ENCODE peak calls at places on chromosome 17, in seven cellular contexts. One of them, this sample, is unnamed.

GRCh38 chr17:40532520-40533253 is 31.3 kb upstream of the TNS4 start:
- DNase-seq in effector memory CD4-positive, alpha-beta T cell: no peak
- DNase-seq in neural progenitor cell: no peak
- DNase-seq in GM12865: no peak
- DNase-seq in Peyer's patch: peak; percentile 45
- DNase-seq in spleen: peak; percentile 22
- DNase-seq in aorta: no peak
- DNase-seq in this sample: no peak

GRCh38 chr17:4341616-4341977 is 24.9 kb downstream of the UBE2G1 start:
- DNase-seq in effector memory CD4-positive, alpha-beta T cell: no peak
- DNase-seq in neural progenitor cell: no peak
- DNase-seq in GM12865: peak; percentile 14
- DNase-seq in Peyer's patch: no peak
- DNase-seq in spleen: no peak
- DNase-seq in aorta: no peak
- DNase-seq in this sample: no peak

GRCh38 chr17:63082952-63083351 is 116.9 kb downstream of the TANC2 start:
- DNase-seq in effector memory CD4-positive, alpha-beta T cell: no peak
- DNase-seq in neural progenitor cell: no peak
- DNase-seq in GM12865: no peak
- DNase-seq in Peyer's patch: no peak
- DNase-seq in spleen: no peak
- DNase-seq in aorta: no peak
- DNase-seq in this sample: no peak

GRCh38 chr17:28384281-28385036 is 13.0 kb downstream of the SARM1 start:
- DNase-seq in effector memory CD4-positive, alpha-beta T cell: peak; percentile 28
- DNase-seq in neural progenitor cell: peak; percentile 52
- DNase-seq in GM12865: no peak
- DNase-seq in Peyer's patch: peak; percentile 90
- DNase-seq in spleen: peak; percentile 90
- DNase-seq in aorta: peak; percentile 77
- DNase-seq in this sample: peak; percentile 83

GRCh38 chr17:45050680-45051059 is 762 bp downstream of the DCAKD start:
- DNase-seq in effector memory CD4-positive, alpha-beta T cell: no peak
- DNase-seq in neural progenitor cell: peak; percentile 45
- DNase-seq in GM12865: peak; percentile 59
- DNase-seq in Peyer's patch: no peak
- DNase-seq in spleen: no peak
- DNase-seq in aorta: no peak
- DNase-seq in this sample: no peak

GRCh38 chr17:36610472-36610871 is 9.1 kb downstream of the MRM1 start:
- DNase-seq in effector memory CD4-positive, alpha-beta T cell: no peak
- DNase-seq in neural progenitor cell: no peak
- DNase-seq in GM12865: no peak
- DNase-seq in Peyer's patch: no peak
- DNase-seq in spleen: no peak
- DNase-seq in aorta: no peak
- DNase-seq in this sample: no peak

GRCh38 chr17:49694847-49695697 is 12.7 kb downstream of the SLC35B1 start:
- DNase-seq in effector memory CD4-positive, alpha-beta T cell: peak; percentile 34
- DNase-seq in neural progenitor cell: peak; percentile 72
- DNase-seq in GM12865: peak; percentile 70
- DNase-seq in Peyer's patch: peak; percentile 72
- DNase-seq in spleen: peak; percentile 80
- DNase-seq in aorta: no peak
- DNase-seq in this sample: no peak

GRCh38 chr17:40843242-40843641 is 20.8 kb upstream of the KRT10 start:
- DNase-seq in effector memory CD4-positive, alpha-beta T cell: no peak
- DNase-seq in neural progenitor cell: no peak
- DNase-seq in GM12865: no peak
- DNase-seq in Peyer's patch: no peak
- DNase-seq in spleen: no peak
- DNase-seq in aorta: no peak
- DNase-seq in this sample: no peak

GRCh38 chr17:82269138-82269881 is 4.2 kb downstream of the CSNK1D start:
- DNase-seq in effector memory CD4-positive, alpha-beta T cell: no peak
- DNase-seq in neural progenitor cell: no peak
- DNase-seq in GM12865: no peak
- DNase-seq in Peyer's patch: peak; percentile 82
- DNase-seq in spleen: peak; percentile 66
- DNase-seq in aorta: no peak
- DNase-seq in this sample: no peak

GRCh38 chr17:82876602-82877391 is 37.0 kb upstream of the ZNF750 start:
- DNase-seq in effector memory CD4-positive, alpha-beta T cell: no peak
- DNase-seq in neural progenitor cell: peak; percentile 71
- DNase-seq in GM12865: no peak
- DNase-seq in Peyer's patch: no peak
- DNase-seq in spleen: peak; percentile 82
- DNase-seq in aorta: peak; percentile 88
- DNase-seq in this sample: peak; percentile 82

GRCh38 chr17:15261063-15261817 is 3.9 kb downstream of the PMP22 start:
- DNase-seq in effector memory CD4-positive, alpha-beta T cell: no peak
- DNase-seq in neural progenitor cell: peak; percentile 85
- DNase-seq in GM12865: no peak
- DNase-seq in Peyer's patch: peak; percentile 74
- DNase-seq in spleen: peak; percentile 44
- DNase-seq in aorta: peak; percentile 80
- DNase-seq in this sample: no peak

GRCh38 chr17:15260376-15261062 is 4.6 kb downstream of the PMP22 start:
- DNase-seq in effector memory CD4-positive, alpha-beta T cell: peak; percentile 10
- DNase-seq in neural progenitor cell: peak; percentile 91
- DNase-seq in GM12865: peak; percentile 33
- DNase-seq in Peyer's patch: peak; percentile 91
- DNase-seq in spleen: peak; percentile 92
- DNase-seq in aorta: peak; percentile 93
- DNase-seq in this sample: peak; percentile 61

GRCh38 chr17:15258113-15258512 is 7.0 kb downstream of the PMP22 start:
- DNase-seq in effector memory CD4-positive, alpha-beta T cell: no peak
- DNase-seq in neural progenitor cell: no peak
- DNase-seq in GM12865: no peak
- DNase-seq in Peyer's patch: no peak
- DNase-seq in spleen: peak; percentile 24
- DNase-seq in aorta: no peak
- DNase-seq in this sample: no peak

GRCh38 chr17:15255713-15256454 is 9.2 kb downstream of the PMP22 start:
- DNase-seq in effector memory CD4-positive, alpha-beta T cell: no peak
- DNase-seq in neural progenitor cell: no peak
- DNase-seq in GM12865: no peak
- DNase-seq in Peyer's patch: no peak
- DNase-seq in spleen: peak; percentile 41
- DNase-seq in aorta: no peak
- DNase-seq in this sample: no peak

DNA sequence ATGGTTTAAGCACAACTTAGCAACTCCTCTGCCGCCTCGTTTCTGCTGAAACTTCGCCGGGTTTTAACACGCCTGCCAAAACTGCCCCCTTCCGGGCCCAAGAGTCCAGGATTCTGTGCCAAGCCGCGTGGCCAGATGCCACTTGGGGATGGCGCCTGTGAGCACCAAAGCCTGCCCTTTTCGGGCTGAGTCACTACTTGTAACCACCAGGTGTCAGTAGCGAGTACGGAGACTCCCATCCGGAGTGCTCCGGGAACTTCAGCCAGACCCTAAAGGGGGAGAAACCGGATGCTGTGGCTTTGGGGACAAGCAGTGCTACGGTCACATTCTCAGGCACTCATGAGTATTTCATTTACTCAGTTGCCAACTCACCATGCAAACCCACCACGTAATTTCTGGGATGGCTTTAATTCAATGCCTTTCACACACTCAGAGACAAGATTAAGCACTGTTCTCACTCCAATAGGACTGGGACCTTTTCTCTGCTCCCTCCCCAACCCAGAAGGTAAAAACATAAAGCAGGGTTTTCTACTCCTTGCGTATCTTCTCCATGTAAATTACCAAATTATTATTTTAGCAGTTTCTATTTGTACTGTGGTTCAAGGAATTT is 7.7 kb downstream of the PMP22 start:
- DNase-seq in effector memory CD4-positive, alpha-beta T cell: peak; percentile 12
- DNase-seq in neural progenitor cell: peak; percentile 83
- DNase-seq in GM12865: peak; percentile 64
- DNase-seq in Peyer's patch: peak; percentile 70
- DNase-seq in spleen: peak; percentile 86
- DNase-seq in aorta: peak; percentile 91
- DNase-seq in this sample: no peak
- H3K4me3 ChIP-seq in effector memory CD4-positive, alpha-beta T cell: no peak overlapping the region
- H3K4me3 ChIP-seq in neural progenitor cell: no peak overlapping the region
- H3K4me3 ChIP-seq in GM12865: no peak overlapping the region
- H3K4me3 ChIP-seq in Peyer's patch: peak overlapping the region; percentile 35
- H3K4me3 ChIP-seq in spleen: no peak overlapping the region
- H3K4me3 ChIP-seq in aorta: no peak overlapping the region
- H3K4me3 ChIP-seq in this sample: no peak overlapping the region

DNA sequence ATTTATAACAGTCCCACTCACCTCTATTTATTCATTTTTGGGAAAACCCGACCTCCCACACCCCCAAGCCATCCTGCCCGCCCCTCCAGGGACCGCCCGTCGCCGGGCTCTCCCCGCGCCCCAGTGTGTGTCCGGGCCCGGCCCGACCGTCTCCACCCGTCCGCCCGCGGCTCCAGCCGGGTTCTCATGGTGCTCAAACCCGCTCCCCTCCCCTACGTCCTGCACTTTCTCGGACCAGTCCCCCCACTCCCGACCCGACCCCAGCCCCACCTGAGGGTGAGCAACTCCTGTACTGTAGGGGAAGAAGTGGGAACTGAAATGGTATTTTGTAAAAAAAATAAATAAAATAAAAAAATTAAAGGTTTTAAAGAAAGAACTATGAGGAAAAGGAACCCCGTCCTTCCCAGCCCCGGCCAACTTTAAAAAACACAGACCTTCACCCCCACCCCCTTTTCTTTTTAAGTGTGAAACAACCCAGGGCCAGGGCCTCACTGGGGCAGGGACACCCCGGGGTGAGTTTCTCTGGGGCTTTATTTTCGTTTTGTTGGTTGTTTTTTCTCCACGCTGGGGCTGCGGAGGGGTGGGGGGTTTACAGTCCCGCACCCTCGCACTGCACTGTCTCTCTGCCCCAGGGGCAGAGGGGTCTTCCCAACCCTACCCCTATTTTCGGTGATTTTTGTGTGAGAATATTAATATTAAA is 638 bp upstream of the TMEM88 start:
- DNase-seq in effector memory CD4-positive, alpha-beta T cell: no peak
- DNase-seq in neural progenitor cell: peak; percentile 59
- DNase-seq in GM12865: no peak
- DNase-seq in Peyer's patch: no peak
- DNase-seq in spleen: peak; percentile 82
- DNase-seq in aorta: peak; percentile 52
- DNase-seq in this sample: no peak
- H3K4me3 ChIP-seq in effector memory CD4-positive, alpha-beta T cell: no peak overlapping the region
- H3K4me3 ChIP-seq in neural progenitor cell: peak overlapping the region; percentile 74
- H3K4me3 ChIP-seq in GM12865: no peak overlapping the region
- H3K4me3 ChIP-seq in Peyer's patch: no peak overlapping the region
- H3K4me3 ChIP-seq in spleen: no peak overlapping the region
- H3K4me3 ChIP-seq in aorta: no peak overlapping the region
- H3K4me3 ChIP-seq in this sample: no peak overlapping the region

GRCh38 chr17:68518063-68518815 is 6.0 kb downstream of the PRKAR1A start:
- DNase-seq in effector memory CD4-positive, alpha-beta T cell: no peak
- DNase-seq in neural progenitor cell: no peak
- DNase-seq in GM12865: no peak
- DNase-seq in Peyer's patch: no peak
- DNase-seq in spleen: no peak
- DNase-seq in aorta: no peak
- DNase-seq in this sample: no peak
- H3K4me3 ChIP-seq in effector memory CD4-positive, alpha-beta T cell: no peak overlapping the region
- H3K4me3 ChIP-seq in neural progenitor cell: no peak overlapping the region
- H3K4me3 ChIP-seq in GM12865: no peak overlapping the region
- H3K4me3 ChIP-seq in Peyer's patch: no peak overlapping the region
- H3K4me3 ChIP-seq in spleen: no peak overlapping the region
- H3K4me3 ChIP-seq in aorta: no peak overlapping the region
- H3K4me3 ChIP-seq in this sample: no peak overlapping the region

DNA sequence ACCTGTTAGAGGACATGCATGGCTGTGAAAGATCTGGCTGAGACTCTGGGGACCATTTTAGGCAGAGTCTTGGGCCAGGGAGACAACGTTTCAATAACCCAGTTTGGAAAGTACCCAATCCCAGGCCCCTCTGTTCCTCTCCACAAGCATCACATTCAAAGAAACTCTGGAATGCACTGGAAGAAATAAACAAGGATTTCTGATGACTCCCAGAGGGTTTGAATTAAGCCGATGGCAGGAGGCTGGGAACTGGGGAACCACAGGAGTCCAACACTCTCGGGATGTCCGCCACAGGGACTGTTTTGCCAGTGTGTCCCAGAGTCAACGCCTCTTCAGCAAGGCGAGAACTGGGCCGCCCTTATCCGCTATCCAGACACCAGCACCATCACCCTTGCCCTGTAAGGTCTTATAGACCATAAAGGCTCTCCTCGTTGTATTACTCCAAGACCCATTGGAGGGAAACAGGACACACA is 3.3 kb downstream of the PMP22 start:
- DNase-seq in effector memory CD4-positive, alpha-beta T cell: no peak
- DNase-seq in neural progenitor cell: peak; percentile 45
- DNase-seq in GM12865: no peak
- DNase-seq in Peyer's patch: no peak
- DNase-seq in spleen: no peak
- DNase-seq in aorta: peak; percentile 60
- DNase-seq in this sample: no peak
- H3K4me3 ChIP-seq in effector memory CD4-positive, alpha-beta T cell: no peak overlapping the region
- H3K4me3 ChIP-seq in neural progenitor cell: peak overlapping the region; percentile 57
- H3K4me3 ChIP-seq in GM12865: no peak overlapping the region
- H3K4me3 ChIP-seq in Peyer's patch: peak overlapping the region; percentile 75
- H3K4me3 ChIP-seq in spleen: peak overlapping the region; percentile 48
- H3K4me3 ChIP-seq in aorta: peak overlapping the region; percentile 70
- H3K4me3 ChIP-seq in this sample: no peak overlapping the region

GRCh38 chr17:78206298-78206697 is 7.8 kb upstream of the BIRC5 start:
- DNase-seq in effector memory CD4-positive, alpha-beta T cell: no peak
- DNase-seq in neural progenitor cell: no peak
- DNase-seq in GM12865: no peak
- DNase-seq in Peyer's patch: no peak
- DNase-seq in spleen: no peak
- DNase-seq in aorta: no peak
- DNase-seq in this sample: no peak
- H3K4me3 ChIP-seq in effector memory CD4-positive, alpha-beta T cell: no peak overlapping the region
- H3K4me3 ChIP-seq in neural progenitor cell: no peak overlapping the region
- H3K4me3 ChIP-seq in GM12865: no peak overlapping the region
- H3K4me3 ChIP-seq in Peyer's patch: no peak overlapping the region
- H3K4me3 ChIP-seq in spleen: no peak overlapping the region
- H3K4me3 ChIP-seq in aorta: no peak overlapping the region
- H3K4me3 ChIP-seq in this sample: no peak overlapping the region

GRCh38 chr17:57946798-57947358 is 8.3 kb downstream of the CUEDC1 start:
- DNase-seq in effector memory CD4-positive, alpha-beta T cell: no peak
- DNase-seq in neural progenitor cell: no peak
- DNase-seq in GM12865: peak; percentile 89
- DNase-seq in Peyer's patch: peak; percentile 63
- DNase-seq in spleen: peak; percentile 85
- DNase-seq in aorta: peak; percentile 54
- DNase-seq in this sample: no peak
- H3K4me3 ChIP-seq in effector memory CD4-positive, alpha-beta T cell: peak overlapping the region; percentile 44
- H3K4me3 ChIP-seq in neural progenitor cell: no peak overlapping the region
- H3K4me3 ChIP-seq in GM12865: peak overlapping the region; percentile 21
- H3K4me3 ChIP-seq in Peyer's patch: peak overlapping the region; percentile 49
- H3K4me3 ChIP-seq in spleen: peak overlapping the region; percentile 22
- H3K4me3 ChIP-seq in aorta: no peak overlapping the region
- H3K4me3 ChIP-seq in this sample: peak overlapping the region; percentile 48

This sample was measured in LNCaP clone FGC.